ENCODE peak calls at places on chromosomes 7 and 10, in eight cellular contexts. I is NCI-H1092, C is non-pigmented ciliary epithelial cell, P is RCC 7860, N is dorsolateral prefrontal cortex, A is WTC11, T is AG04450, K is fibroblast of mammary gland. R is an unnamed sample.

GRCh38 chr10:121500591-121501341 is 97.5 kb downstream of the FGFR2 start:
- DNase-seq in A (no peak), I (no peak), N (no peak), P (no peak), C (no peak), T (no peak), K (no peak), R (no peak)

GRCh38 chr7:1977059-1977875 is 255.5 kb downstream of the MAD1L1 start:
- DNase-seq in K (no peak), P (no peak), T (no peak), I (no peak), C (no peak), N (no peak), A (no peak), R (no peak)

GRCh38 chr10:43853369-43853768 is 204.7 kb upstream of the ZNF32 start:
- DNase-seq in K (no peak), I (no peak), A (no peak), P (no peak), C (no peak), N (no peak), T (no peak), R (no peak)

GRCh38 chr10:128870830-128871597 is 596.0 kb upstream of the MGMT start:
- DNase-seq in T (no peak), K (no peak), C (no peak), P (no peak), I (no peak), N (no peak), A (no peak), R (no peak)

GRCh38 chr10:71938211-71938610 is 26.0 kb upstream of the CHST3 start:
- DNase-seq in A (no peak), N (no peak), P (no peak), T (no peak), I (no peak), C (no peak), K (no peak), R (no peak)

GRCh38 chr7:102898532-102898859 is 14.3 kb upstream of the LRRC17 start:
- DNase-seq in N (no peak), P (no peak), C (no peak), T (no peak), I (no peak), K (no peak), A (no peak), R (no peak)

GRCh38 chr10:71963756-71964668 is at the start of gene CHST3:
- DNase-seq in T (no peak), P (peak; percentile 48), C (no peak), K (peak; percentile 43), A (peak; percentile 66), I (no peak), N (peak; percentile 53), R (peak; percentile 59)

GRCh38 chr10:86632009-86632800 is 22.1 kb upstream of the OPN4 start:
- DNase-seq in I (peak; percentile 33), N (no peak), C (no peak), K (peak; percentile 14), A (peak; percentile 86), T (no peak), P (no peak), R (no peak)

GRCh38 chr7:150356265-150356897 is 12.2 kb upstream of the REPIN1 start:
- DNase-seq in T (no peak), I (peak; percentile 33), N (no peak), C (no peak), K (peak; percentile 48), A (no peak), P (no peak), R (peak; percentile 47)

GRCh38 chr7:68697821-68698280 is 900.4 kb upstream of the AUTS2 start:
- DNase-seq in K (no peak), T (no peak), P (no peak), N (no peak), C (no peak), I (no peak), A (no peak), R (no peak)

GRCh38 chr10:60208676-60209269 is 180.9 kb downstream of the ANK3 start:
- DNase-seq in C (no peak), K (peak; percentile 65), T (peak; percentile 8), N (no peak), I (peak; percentile 4), A (no peak), P (peak; percentile 31), R (peak; percentile 55)